ENCODE peak calls at places on chromosome 16, in four cellular contexts. Y, Q, R and S are unnamed samples. For H3K4me1, the result is how much of the 10 kb centered on the place peaks cover.

GRCh38 chr16:75252946-75253911 is 1.8 kb upstream of the BCAR1 start:
- DNase-seq in Y (peak), Q (no peak), R (no peak), S (peak)

GRCh38 chr16:30724641-30725464 is 23.4 kb upstream of the PHKG2 start:
- DNase-seq in Y (no peak), Q (peak), R (no peak), S (no peak)

GRCh38 chr16:18979936-18980335 is 3.8 kb upstream of the TMC7 start:
- DNase-seq in Y (no peak), Q (no peak), R (no peak), S (no peak)

GRCh38 chr16:25063102-25063501 is 47.9 kb upstream of the ARHGAP17 start:
- DNase-seq in Y (no peak), Q (no peak), R (no peak), S (no peak)

GRCh38 chr16:17921357-17921978 is 415.1 kb downstream of the NPIPA8 start:
- DNase-seq in Y (peak), Q (peak), R (peak), S (peak)

GRCh38 chr16:30778549-30779244 is 8.3 kb downstream of the ZNF629 start:
- DNase-seq in Y (no peak), Q (no peak), R (no peak), S (no peak)

GRCh38 chr16:58638148-58639036 is 8.8 kb upstream of the CNOT1 start:
- DNase-seq in Y (peak), Q (peak), R (no peak), S (peak)

GRCh38 chr16:31201511-31202401 is 804 bp downstream of the PYCARD start:
- DNase-seq in Y (no peak), Q (no peak), R (no peak), S (no peak)

GRCh38 chr16:89141884-89142267 is 29.7 kb upstream of the CDH15 start:
- DNase-seq in Y (no peak), Q (no peak), R (no peak), S (no peak)

GRCh38 chr16:54466233-54466632 is 179.6 kb upstream of the IRX3 start:
- DNase-seq in Y (no peak), Q (no peak), R (no peak), S (no peak)

GRCh38 chr16:85984947-85985451 is 86.0 kb downstream of the IRF8 start:
- DNase-seq in Y (no peak), Q (no peak), R (no peak), S (no peak)

GRCh38 chr16:12097523-12098428 is 121.2 kb downstream of the SNX29 start:
- DNase-seq in Y (no peak), Q (peak), R (no peak), S (peak)

GRCh38 chr16:364595-365491 is 5.5 kb downstream of the MRPL28 start:
- DNase-seq in Y (no peak), Q (no peak), R (no peak), S (no peak)

GRCh38 chr16:81036751-81037350 is 1.2 kb downstream of the ATMIN start:
- DNase-seq in Y (peak), Q (no peak), R (no peak), S (no peak)

GRCh38 chr16:12917653-12918052 is 16.3 kb downstream of the SHISA9 start:
- DNase-seq in Y (no peak), Q (no peak), R (no peak), S (no peak)

GRCh38 chr16:8850279-8850885 is 18.4 kb downstream of the CARHSP1 start:
- DNase-seq in Y (no peak), Q (peak), R (no peak), S (peak)

GRCh38 chr16:84845496-84846002 is 25.8 kb downstream of the CRISPLD2 start:
- DNase-seq in Y (peak), Q (no peak), R (no peak), S (no peak)

GRCh38 chr16:87266846-87267245 is 50.3 kb downstream of the C16orf95 start:
- DNase-seq in Y (no peak), Q (no peak), R (no peak), S (no peak)

GRCh38 chr16:2343211-2343610 is 2.7 kb upstream of the ABCA3 start:
- DNase-seq in Y (no peak), Q (no peak), R (no peak), S (no peak)

GRCh38 chr16:12735805-12736204 is 67.9 kb downstream of the CPPED1 start:
- DNase-seq in Y (no peak), Q (no peak), R (no peak), S (no peak)

GRCh38 chr16:86064431-86065250 is 165.7 kb downstream of the IRF8 start:
- DNase-seq in Y (no peak), Q (no peak), R (no peak), S (no peak)

GRCh38 chr16:77683845-77684526 is 38.3 kb upstream of the NUDT7 start:
- DNase-seq in Y (no peak), Q (peak), R (no peak), S (no peak)

GRCh38 chr16:68085259-68086071 is at the start of gene NFATC3:
- DNase-seq in Y (peak), Q (peak), R (peak), S (peak)

GRCh38 chr16:52488837-52489289 is 58.1 kb downstream of the TOX3 start:
- DNase-seq in Y (no peak), Q (no peak), R (no peak), S (no peak)

GRCh38 chr16:12674524-12674923 is 129.2 kb downstream of the CPPED1 start:
- DNase-seq in Y (no peak), Q (no peak), R (no peak), S (no peak)

GRCh38 chr16:83992624-83993023 is 24.6 kb downstream of the NECAB2 start:
- DNase-seq in Y (no peak), Q (peak), R (no peak), S (no peak)

GRCh38 chr16:1678500-1679098 is 520 bp downstream of the JPT2 start:
- DNase-seq in Y (peak), Q (peak), R (peak), S (peak)

GRCh38 chr16:89893642-89894548 is 20.5 kb downstream of the TCF25 start:
- DNase-seq in Y (no peak), Q (no peak), R (no peak), S (no peak)

GRCh38 chr16:4666537-4667202 is 26.7 kb upstream of the NUDT16L1 start:
- DNase-seq in Y (no peak), Q (no peak), R (no peak), S (no peak)

GRCh38 chr16:1903845-1904820 is 14.1 kb downstream of the HS3ST6 start:
- DNase-seq in Y (no peak), Q (no peak), R (no peak), S (no peak)

GRCh38 chr16:86874141-86874540 is 295.8 kb downstream of the FOXL1 start:
- DNase-seq in Y (peak), Q (no peak), R (peak), S (no peak)

GRCh38 chr16:57235128-57236092 is 9.6 kb upstream of the ARL2BP start:
- DNase-seq in Y (peak), Q (no peak), R (no peak), S (peak)

GRCh38 chr16:68270353-68270752 is 6.0 kb downstream of the SLC7A6 start:
- DNase-seq in Y (no peak), Q (no peak), R (no peak), S (no peak)

GRCh38 chr16:54286330-54287017 is at the start of gene IRX3:
- DNase-seq in Y (peak), Q (peak), R (no peak), S (peak)

GRCh38 chr16:88732172-88732960 is 26.1 kb downstream of the CTU2 start:
- DNase-seq in Y (no peak), Q (no peak), R (no peak), S (no peak)

GRCh38 chr16:15855704-15856003 is 1.2 kb downstream of the MYH11 start:
- DNase-seq in Y (no peak), Q (no peak), R (no peak), S (no peak)

GRCh38 chr16:61580579-61580978 is 455.7 kb downstream of the CDH8 start:
- DNase-seq in Y (no peak), Q (no peak), R (no peak), S (no peak)

GRCh38 chr16:27169511-27170071 is 33.7 kb upstream of the KDM8 start:
- DNase-seq in Y (no peak), Q (no peak), R (peak), S (no peak)

GRCh38 chr16:55561319-55561848 is 5.1 kb upstream of the CAPNS2 start:
- DNase-seq in Y (no peak), Q (no peak), R (no peak), S (no peak)

GRCh38 chr16:55559933-55560516 is 6.5 kb upstream of the CAPNS2 start:
- DNase-seq in Y (no peak), Q (no peak), R (no peak), S (no peak)

GRCh38 chr16:55559233-55559632 is 7.3 kb upstream of the CAPNS2 start:
- DNase-seq in Y (no peak), Q (no peak), R (no peak), S (peak)

GRCh38 chr16:55555436-55555835 is 11.0 kb upstream of the CAPNS2 start:
- DNase-seq in Y (no peak), Q (no peak), R (no peak), S (no peak)

DNA sequence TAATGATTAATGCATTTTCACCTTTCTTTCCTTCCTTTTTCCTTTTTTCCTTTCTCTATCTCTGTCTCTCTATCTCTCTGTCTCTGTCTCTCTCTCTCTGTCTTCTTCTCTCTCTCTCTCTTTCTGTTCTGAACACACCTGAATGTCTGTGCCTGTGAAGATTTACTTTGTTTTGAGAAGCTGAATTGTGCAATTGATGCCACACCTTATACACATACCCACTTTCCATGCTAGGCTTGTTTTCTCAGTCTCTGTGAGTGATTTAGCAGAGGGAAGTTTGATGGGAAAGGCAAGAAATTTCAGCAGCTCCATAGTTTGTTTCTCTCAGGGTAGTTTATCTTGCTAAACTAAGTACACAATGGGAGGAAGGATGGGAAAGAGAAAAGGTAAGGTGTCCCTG is 9.3 kb upstream of the CAPNS2 start:
- DNase-seq in Y (no peak), Q (no peak), R (no peak), S (no peak)
- H3K27ac ChIP-seq in Y (no peak), Q (no peak), R (no peak), S (no peak)

DNA sequence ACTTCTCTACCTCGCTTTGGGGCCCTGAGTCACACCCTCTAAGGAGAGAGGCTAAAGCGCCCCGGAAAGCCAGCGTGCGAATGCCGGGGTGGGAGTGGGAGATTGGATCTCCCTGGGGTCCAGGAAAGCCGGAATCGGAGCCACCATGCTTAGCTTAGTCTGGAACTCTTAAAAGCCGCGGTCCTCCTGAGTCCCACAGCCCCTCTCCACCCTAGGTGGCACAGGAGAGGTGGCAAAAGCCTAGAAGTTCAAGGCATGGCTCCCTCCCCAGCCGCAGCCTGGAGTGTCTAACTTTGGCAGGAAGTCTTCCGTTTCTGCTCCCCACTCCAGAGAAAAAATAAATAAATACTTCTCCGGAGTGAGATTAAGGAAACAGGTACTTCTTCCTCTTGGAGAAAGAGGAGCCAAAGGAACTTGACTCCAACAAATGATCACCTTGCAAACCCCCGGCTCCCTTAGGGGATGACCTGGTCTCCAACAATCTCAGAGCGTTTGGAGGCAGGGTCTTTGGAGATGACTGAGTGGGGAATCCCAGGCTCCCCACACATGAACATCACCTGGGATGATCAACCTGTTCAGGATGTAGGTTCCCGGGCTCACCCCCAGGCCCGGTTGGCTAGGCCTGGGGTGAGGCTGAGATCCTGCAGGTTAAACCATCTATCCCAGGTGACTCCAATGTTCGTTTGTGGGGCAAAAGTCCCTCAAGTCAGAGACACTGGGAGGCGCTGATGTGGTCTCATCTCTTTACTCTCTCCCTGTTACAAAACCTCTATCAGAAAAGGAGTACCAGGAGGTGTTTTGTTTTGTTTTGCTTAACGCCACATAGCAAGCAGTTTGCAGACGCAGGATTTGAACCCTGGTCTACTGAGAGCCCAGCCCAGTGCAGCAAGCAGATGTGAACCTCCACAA is 2.9 kb downstream of the CIITA start:
- DNase-seq in Y (no peak), Q (no peak), R (no peak), S (no peak)
- H3K4me3 ChIP-seq in Y (no peak), Q (no peak), R (no peak), S (no peak)

GRCh38 chr16:10938321-10938720 is 3.9 kb downstream of the DEXI start:
- DNase-seq in Y (no peak), Q (no peak), R (no peak), S (no peak)
- H3K4me1 ChIP-seq in Y (under half), Q (half or more), R (half or more), S (under half)

DNA sequence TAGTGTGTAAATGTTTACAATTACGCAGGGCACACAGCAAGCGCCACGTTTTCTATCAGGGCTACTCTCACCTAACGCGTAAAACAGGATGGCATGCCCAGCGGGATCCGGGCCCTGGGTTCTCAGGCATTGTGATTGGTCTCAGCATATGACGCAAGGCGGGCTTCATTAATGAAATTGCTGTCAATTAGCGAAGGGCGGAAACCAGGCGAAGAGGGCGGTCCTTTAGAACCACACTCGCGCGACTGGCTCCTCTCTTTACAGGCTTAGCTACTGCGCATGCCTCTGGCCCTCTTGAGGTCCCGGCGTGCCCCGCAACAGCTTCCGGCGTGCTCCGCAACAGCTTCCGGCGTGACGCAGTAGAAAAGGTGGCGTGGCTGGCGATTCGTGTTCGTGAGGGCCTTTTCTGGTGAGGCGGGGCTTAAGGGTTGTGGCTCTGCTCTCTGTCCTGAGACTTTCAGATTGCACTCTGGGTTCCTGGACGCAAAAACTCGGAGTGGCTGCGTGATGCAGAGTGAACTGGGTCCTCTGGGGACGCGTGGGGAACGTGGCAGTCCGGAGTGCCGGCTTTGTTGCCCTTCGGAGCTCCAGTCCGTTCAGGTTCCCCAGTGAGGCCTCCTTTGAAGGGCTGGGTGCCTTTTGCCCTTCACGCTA is 9.2 kb downstream of the OR2C1 start:
- DNase-seq in Y (peak), Q (peak), R (peak), S (peak)
- H3K27ac ChIP-seq in Y (peak), Q (peak), R (peak), S (no peak)